ENCODE peak calls at places on chromosomes 3 and 15, in seven cellular contexts. One of them, this sample, is unnamed.

GRCh38 chr3:132605374-132605792 is 8.3 kb downstream of the ACKR4 start:
- DNase-seq in Peyer's patch: no peak
- DNase-seq in left ventricle myocardium inferior: no peak
- DNase-seq in esophagus squamous epithelium: no peak
- DNase-seq in K562: no peak
- DNase-seq in IMR-90: peak; percentile 23
- DNase-seq in uterus: no peak
- DNase-seq in this sample: no peak

GRCh38 chr3:112958749-112959560 is 15.9 kb downstream of the CD200R1 start:
- DNase-seq in left ventricle myocardium inferior: no peak
- DNase-seq in uterus: no peak
- DNase-seq in IMR-90: no peak
- DNase-seq in K562: no peak
- DNase-seq in esophagus squamous epithelium: no peak
- DNase-seq in Peyer's patch: no peak
- DNase-seq in this sample: peak; percentile 26

GRCh38 chr3:67031986-67032385 is 33.9 kb downstream of the KBTBD8 start:
- DNase-seq in Peyer's patch: no peak
- DNase-seq in esophagus squamous epithelium: no peak
- DNase-seq in IMR-90: no peak
- DNase-seq in K562: no peak
- DNase-seq in left ventricle myocardium inferior: no peak
- DNase-seq in uterus: no peak
- DNase-seq in this sample: no peak

GRCh38 chr15:35437157-35437556 is 108.8 kb downstream of the DPH6 start:
- DNase-seq in left ventricle myocardium inferior: no peak
- DNase-seq in uterus: no peak
- DNase-seq in IMR-90: peak; percentile 23
- DNase-seq in esophagus squamous epithelium: no peak
- DNase-seq in K562: no peak
- DNase-seq in Peyer's patch: no peak
- DNase-seq in this sample: no peak

GRCh38 chr15:36877796-36878744 is 222.3 kb downstream of the MEIS2 start:
- DNase-seq in K562: no peak
- DNase-seq in Peyer's patch: no peak
- DNase-seq in left ventricle myocardium inferior: no peak
- DNase-seq in IMR-90: no peak
- DNase-seq in uterus: no peak
- DNase-seq in esophagus squamous epithelium: no peak
- DNase-seq in this sample: no peak

GRCh38 chr3:124034016-124034808 is 42.3 kb upstream of the ROPN1 start:
- DNase-seq in K562: peak; percentile 27
- DNase-seq in IMR-90: no peak
- DNase-seq in Peyer's patch: no peak
- DNase-seq in esophagus squamous epithelium: no peak
- DNase-seq in left ventricle myocardium inferior: peak; percentile 25
- DNase-seq in uterus: peak; percentile 39
- DNase-seq in this sample: peak; percentile 52

GRCh38 chr15:77312523-77312922 is 107.4 kb downstream of the PEAK1 start:
- DNase-seq in IMR-90: peak; percentile 40
- DNase-seq in uterus: no peak
- DNase-seq in K562: no peak
- DNase-seq in esophagus squamous epithelium: no peak
- DNase-seq in left ventricle myocardium inferior: no peak
- DNase-seq in Peyer's patch: no peak
- DNase-seq in this sample: no peak

GRCh38 chr15:69305204-69305931 is 6.7 kb downstream of the PAQR5 start:
- DNase-seq in left ventricle myocardium inferior: no peak
- DNase-seq in Peyer's patch: peak; percentile 76
- DNase-seq in K562: peak; percentile 66
- DNase-seq in uterus: no peak
- DNase-seq in IMR-90: peak; percentile 96
- DNase-seq in esophagus squamous epithelium: no peak
- DNase-seq in this sample: no peak

GRCh38 chr3:171783086-171783485 is 27.2 kb downstream of the PLD1 start:
- DNase-seq in Peyer's patch: no peak
- DNase-seq in uterus: no peak
- DNase-seq in left ventricle myocardium inferior: no peak
- DNase-seq in K562: no peak
- DNase-seq in IMR-90: peak; percentile 45
- DNase-seq in esophagus squamous epithelium: no peak
- DNase-seq in this sample: no peak

GRCh38 chr3:154875142-154875541 is 205.0 kb upstream of the MME start:
- DNase-seq in K562: no peak
- DNase-seq in esophagus squamous epithelium: no peak
- DNase-seq in IMR-90: no peak
- DNase-seq in Peyer's patch: no peak
- DNase-seq in left ventricle myocardium inferior: no peak
- DNase-seq in uterus: no peak
- DNase-seq in this sample: no peak

GRCh38 chr15:82680200-82681102 is 29.2 kb downstream of the AP3B2 start:
- DNase-seq in Peyer's patch: peak; percentile 88
- DNase-seq in IMR-90: no peak
- DNase-seq in K562: peak; percentile 98
- DNase-seq in esophagus squamous epithelium: no peak
- DNase-seq in left ventricle myocardium inferior: no peak
- DNase-seq in uterus: no peak
- DNase-seq in this sample: peak; percentile 84

GRCh38 chr3:28139288-28139687 is 102.1 kb upstream of the CMC1 start:
- DNase-seq in uterus: peak; percentile 13
- DNase-seq in esophagus squamous epithelium: no peak
- DNase-seq in left ventricle myocardium inferior: peak; percentile 36
- DNase-seq in K562: no peak
- DNase-seq in Peyer's patch: no peak
- DNase-seq in IMR-90: no peak
- DNase-seq in this sample: no peak

GRCh38 chr3:41267975-41268640 is 68.8 kb downstream of the CTNNB1 start:
- DNase-seq in IMR-90: peak; percentile 98
- DNase-seq in K562: peak; percentile 69
- DNase-seq in left ventricle myocardium inferior: no peak
- DNase-seq in esophagus squamous epithelium: no peak
- DNase-seq in uterus: no peak
- DNase-seq in Peyer's patch: no peak
- DNase-seq in this sample: no peak

GRCh38 chr3:13110678-13111116 is 37.5 kb upstream of the IQSEC1 start:
- DNase-seq in IMR-90: no peak
- DNase-seq in esophagus squamous epithelium: no peak
- DNase-seq in K562: no peak
- DNase-seq in left ventricle myocardium inferior: peak; percentile 6
- DNase-seq in uterus: no peak
- DNase-seq in Peyer's patch: peak; percentile 89
- DNase-seq in this sample: peak; percentile 59

GRCh38 chr15:100559330-100559729 is 30.6 kb upstream of the CERS3 start:
- DNase-seq in K562: no peak
- DNase-seq in esophagus squamous epithelium: no peak
- DNase-seq in left ventricle myocardium inferior: no peak
- DNase-seq in IMR-90: peak; percentile 81
- DNase-seq in Peyer's patch: peak; percentile 56
- DNase-seq in uterus: no peak
- DNase-seq in this sample: no peak

GRCh38 chr3:194840661-194841514 is 155.2 kb downstream of the FAM43A start:
- DNase-seq in Peyer's patch: peak; percentile 75
- DNase-seq in uterus: no peak
- DNase-seq in left ventricle myocardium inferior: no peak
- DNase-seq in K562: no peak
- DNase-seq in esophagus squamous epithelium: no peak
- DNase-seq in IMR-90: peak; percentile 16
- DNase-seq in this sample: no peak

GRCh38 chr15:70875001-70875782 is 17.0 kb downstream of the THAP10 start:
- DNase-seq in left ventricle myocardium inferior: no peak
- DNase-seq in esophagus squamous epithelium: no peak
- DNase-seq in IMR-90: peak; percentile 58
- DNase-seq in Peyer's patch: no peak
- DNase-seq in K562: no peak
- DNase-seq in uterus: no peak
- DNase-seq in this sample: no peak

GRCh38 chr3:69282191-69282590 is 103.7 kb downstream of the FRMD4B start:
- DNase-seq in esophagus squamous epithelium: no peak
- DNase-seq in IMR-90: no peak
- DNase-seq in uterus: no peak
- DNase-seq in K562: no peak
- DNase-seq in Peyer's patch: no peak
- DNase-seq in left ventricle myocardium inferior: no peak
- DNase-seq in this sample: peak; percentile 92

GRCh38 chr3:108494862-108495531 is 15.4 kb downstream of the MYH15 start:
- DNase-seq in left ventricle myocardium inferior: no peak
- DNase-seq in IMR-90: no peak
- DNase-seq in Peyer's patch: no peak
- DNase-seq in esophagus squamous epithelium: no peak
- DNase-seq in uterus: no peak
- DNase-seq in K562: no peak
- DNase-seq in this sample: no peak

GRCh38 chr3:108489776-108490175 is 20.6 kb downstream of the MYH15 start:
- DNase-seq in Peyer's patch: peak; percentile 50
- DNase-seq in K562: peak; percentile 30
- DNase-seq in IMR-90: peak; percentile 51
- DNase-seq in left ventricle myocardium inferior: no peak
- DNase-seq in uterus: no peak
- DNase-seq in esophagus squamous epithelium: no peak
- DNase-seq in this sample: peak; percentile 56

GRCh38 chr3:108495717-108496116 is 14.7 kb downstream of the MYH15 start:
- DNase-seq in uterus: no peak
- DNase-seq in K562: no peak
- DNase-seq in IMR-90: no peak
- DNase-seq in left ventricle myocardium inferior: no peak
- DNase-seq in esophagus squamous epithelium: no peak
- DNase-seq in Peyer's patch: no peak
- DNase-seq in this sample: no peak

GRCh38 chr3:108497271-108497670 is 13.1 kb downstream of the MYH15 start:
- DNase-seq in IMR-90: no peak
- DNase-seq in uterus: no peak
- DNase-seq in K562: no peak
- DNase-seq in esophagus squamous epithelium: no peak
- DNase-seq in left ventricle myocardium inferior: no peak
- DNase-seq in Peyer's patch: no peak
- DNase-seq in this sample: no peak

GRCh38 chr3:108493862-108494261 is 16.5 kb downstream of the MYH15 start:
- DNase-seq in esophagus squamous epithelium: no peak
- DNase-seq in uterus: no peak
- DNase-seq in K562: no peak
- DNase-seq in IMR-90: no peak
- DNase-seq in Peyer's patch: peak; percentile 47
- DNase-seq in left ventricle myocardium inferior: peak; percentile 17
- DNase-seq in this sample: peak; percentile 20
- TF ChIP-seq CTCF in esophagus squamous epithelium: peak; percentile 14
- TF ChIP-seq CTCF in uterus: no peak
- TF ChIP-seq CTCF in K562: no peak
- TF ChIP-seq CTCF in IMR-90: peak; percentile 31
- TF ChIP-seq CTCF in Peyer's patch: no peak
- TF ChIP-seq CTCF in left ventricle myocardium inferior: peak; percentile 47
- TF ChIP-seq CTCF in this sample: no peak

DNA sequence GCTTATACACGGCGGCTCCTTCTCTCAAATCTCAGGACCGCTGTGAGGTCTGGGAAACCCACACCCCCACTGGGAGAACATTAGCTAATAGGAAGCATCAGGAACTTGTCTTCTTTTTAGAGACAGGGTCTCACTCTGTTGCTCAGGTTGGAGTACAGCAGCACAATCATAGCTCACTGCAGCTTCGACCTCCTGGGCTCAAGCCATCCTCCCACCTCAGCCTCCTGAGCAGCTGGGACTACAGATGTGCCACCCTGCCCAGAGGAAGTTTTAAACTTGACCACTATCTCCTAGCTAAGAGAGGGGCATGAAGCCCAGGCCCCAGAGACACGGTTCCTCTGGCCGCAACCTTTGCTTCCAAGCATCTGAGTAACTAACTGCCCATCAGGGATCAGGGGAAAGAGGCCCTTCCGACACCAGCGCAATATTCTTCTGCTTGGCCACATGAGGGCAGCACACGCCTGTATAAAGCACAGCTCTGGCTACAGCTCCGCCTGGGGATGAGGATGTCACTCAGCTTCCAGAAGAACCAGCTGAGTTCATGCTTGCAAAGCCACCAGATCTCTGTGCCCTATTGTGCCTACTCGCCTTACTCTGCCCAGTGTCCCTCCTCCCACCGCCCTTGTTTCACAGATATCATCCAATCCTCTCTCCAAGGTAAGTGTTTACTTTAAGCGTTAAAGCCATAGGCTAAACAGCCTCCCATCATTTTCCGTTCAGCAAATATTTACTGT is 57.6 kb upstream of the SLC6A11 start:
- DNase-seq in esophagus squamous epithelium: no peak
- DNase-seq in uterus: no peak
- DNase-seq in IMR-90: peak; percentile 66
- DNase-seq in K562: peak; percentile 84
- DNase-seq in left ventricle myocardium inferior: no peak
- DNase-seq in Peyer's patch: peak; percentile 64
- DNase-seq in this sample: peak; percentile 50
- TF ChIP-seq CTCF in esophagus squamous epithelium: peak; percentile 71
- TF ChIP-seq CTCF in uterus: peak; percentile 36
- TF ChIP-seq CTCF in IMR-90: peak; percentile 84
- TF ChIP-seq CTCF in K562: peak; percentile 96
- TF ChIP-seq CTCF in left ventricle myocardium inferior: peak; percentile 71
- TF ChIP-seq CTCF in Peyer's patch: peak; percentile 7
- TF ChIP-seq CTCF in this sample: peak; percentile 81

DNA sequence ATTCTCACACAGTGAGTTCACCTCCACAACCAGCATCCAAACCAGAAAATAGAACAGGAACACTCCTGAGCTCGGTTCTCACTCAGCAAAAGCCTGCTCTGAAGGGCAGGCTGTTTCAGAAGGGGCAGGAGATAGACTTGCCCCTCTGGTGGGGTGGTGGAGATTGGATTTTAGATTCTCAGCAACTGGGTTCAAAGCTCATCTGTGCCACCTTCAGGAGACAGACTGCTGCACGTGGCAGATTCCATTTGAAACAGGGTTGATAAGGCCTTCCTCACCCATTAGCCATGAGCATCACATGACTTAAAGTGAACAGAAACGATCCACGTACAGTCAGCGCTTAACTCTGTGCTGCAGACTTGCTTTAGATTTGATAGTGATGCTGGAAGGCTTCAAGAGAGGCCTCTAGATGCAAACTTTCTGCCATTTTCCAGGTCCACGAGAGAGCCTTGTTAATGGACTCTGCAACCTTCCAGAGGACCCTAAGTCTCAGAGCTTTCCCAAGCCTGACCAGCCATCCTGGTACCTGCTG is 35.0 kb upstream of the MGLL start:
- DNase-seq in esophagus squamous epithelium: no peak
- DNase-seq in uterus: no peak
- DNase-seq in K562: no peak
- DNase-seq in Peyer's patch: no peak
- DNase-seq in left ventricle myocardium inferior: no peak
- DNase-seq in IMR-90: peak; percentile 11
- DNase-seq in this sample: no peak
- TF ChIP-seq CTCF in esophagus squamous epithelium: no peak
- TF ChIP-seq CTCF in uterus: no peak
- TF ChIP-seq CTCF in K562: no peak
- TF ChIP-seq CTCF in Peyer's patch: no peak
- TF ChIP-seq CTCF in left ventricle myocardium inferior: peak; percentile 21
- TF ChIP-seq CTCF in IMR-90: no peak
- TF ChIP-seq CTCF in this sample: no peak

DNA sequence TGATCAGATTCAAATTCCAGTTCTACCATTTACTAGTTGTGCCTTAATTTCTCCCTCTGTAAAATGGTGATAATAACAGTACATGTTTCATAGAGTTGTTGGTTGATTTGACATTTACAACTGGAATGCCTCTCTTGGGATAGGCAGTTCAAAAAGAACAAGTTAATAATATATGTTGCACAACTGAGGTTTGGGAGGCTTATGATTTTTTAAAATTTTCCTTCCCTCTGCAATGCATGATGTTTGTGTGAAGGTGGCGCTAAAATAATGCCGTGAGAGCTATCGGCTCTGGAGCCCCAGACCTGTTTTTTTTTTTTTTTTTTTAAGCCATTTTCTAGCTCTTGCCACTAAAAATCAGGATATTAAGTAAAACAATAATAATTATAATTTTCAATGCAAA is 18.6 kb downstream of the DNAJB11 start:
- DNase-seq in Peyer's patch: no peak
- DNase-seq in left ventricle myocardium inferior: no peak
- DNase-seq in esophagus squamous epithelium: no peak
- DNase-seq in IMR-90: peak; percentile 33
- DNase-seq in uterus: no peak
- DNase-seq in K562: peak; percentile 33
- DNase-seq in this sample: no peak
- TF ChIP-seq CTCF in Peyer's patch: no peak
- TF ChIP-seq CTCF in left ventricle myocardium inferior: peak; percentile 26
- TF ChIP-seq CTCF in esophagus squamous epithelium: no peak
- TF ChIP-seq CTCF in IMR-90: peak; percentile 26
- TF ChIP-seq CTCF in uterus: no peak
- TF ChIP-seq CTCF in K562: peak; percentile 81
- TF ChIP-seq CTCF in this sample: peak; percentile 19